ENCODE peak calls at places on chromosome 1, in seven cellular contexts. One of them, this sample, is unnamed.

GRCh38 chr1:24126023-24126671 is 14.2 kb upstream of the MYOM3 start:
- DNase-seq in fibroblast of lung: no peak
- DNase-seq in Peyer's patch: no peak
- DNase-seq in cardiac fibroblast: peak; percentile 43
- DNase-seq in HFF-Myc: no peak
- DNase-seq in epithelial cell of proximal tubule: no peak
- DNase-seq in suprapubic skin: no peak
- DNase-seq in this sample: peak; percentile 43

GRCh38 chr1:154624756-154625643 is 17.0 kb upstream of the ADAR start:
- DNase-seq in Peyer's patch: no peak
- DNase-seq in suprapubic skin: no peak
- DNase-seq in fibroblast of lung: peak; percentile 68
- DNase-seq in HFF-Myc: no peak
- DNase-seq in epithelial cell of proximal tubule: no peak
- DNase-seq in cardiac fibroblast: peak; percentile 20
- DNase-seq in this sample: peak; percentile 37

GRCh38 chr1:110171134-110171733 is 20.9 kb downstream of the SLC6A17 start:
- DNase-seq in epithelial cell of proximal tubule: no peak
- DNase-seq in cardiac fibroblast: no peak
- DNase-seq in HFF-Myc: no peak
- DNase-seq in fibroblast of lung: no peak
- DNase-seq in suprapubic skin: no peak
- DNase-seq in Peyer's patch: no peak
- DNase-seq in this sample: no peak

GRCh38 chr1:156101880-156102279 is 12.6 kb upstream of the LMNA start:
- DNase-seq in suprapubic skin: no peak
- DNase-seq in Peyer's patch: no peak
- DNase-seq in cardiac fibroblast: no peak
- DNase-seq in epithelial cell of proximal tubule: no peak
- DNase-seq in HFF-Myc: no peak
- DNase-seq in fibroblast of lung: no peak
- DNase-seq in this sample: no peak

GRCh38 chr1:231460614-231461013 is 38.5 kb upstream of the EGLN1 start:
- DNase-seq in cardiac fibroblast: peak; percentile 18
- DNase-seq in HFF-Myc: no peak
- DNase-seq in fibroblast of lung: no peak
- DNase-seq in Peyer's patch: no peak
- DNase-seq in suprapubic skin: no peak
- DNase-seq in epithelial cell of proximal tubule: no peak
- DNase-seq in this sample: peak; percentile 11

GRCh38 chr1:22452401-22452963 is 831 bp downstream of the ZBTB40 start:
- DNase-seq in HFF-Myc: no peak
- DNase-seq in fibroblast of lung: peak; percentile 80
- DNase-seq in epithelial cell of proximal tubule: peak; percentile 15
- DNase-seq in Peyer's patch: no peak
- DNase-seq in suprapubic skin: no peak
- DNase-seq in cardiac fibroblast: peak; percentile 65
- DNase-seq in this sample: peak; percentile 60

GRCh38 chr1:31745071-31745897 is 18.9 kb downstream of the ADGRB2 start:
- DNase-seq in suprapubic skin: no peak
- DNase-seq in fibroblast of lung: peak; percentile 58
- DNase-seq in cardiac fibroblast: peak; percentile 76
- DNase-seq in epithelial cell of proximal tubule: no peak
- DNase-seq in Peyer's patch: peak; percentile 41
- DNase-seq in HFF-Myc: no peak
- DNase-seq in this sample: peak; percentile 66

GRCh38 chr1:93414749-93415148 is 33.2 kb upstream of the FNBP1L start:
- DNase-seq in epithelial cell of proximal tubule: no peak
- DNase-seq in cardiac fibroblast: no peak
- DNase-seq in HFF-Myc: no peak
- DNase-seq in Peyer's patch: no peak
- DNase-seq in fibroblast of lung: no peak
- DNase-seq in suprapubic skin: no peak
- DNase-seq in this sample: no peak

GRCh38 chr1:206606867-206607266 is 5.4 kb downstream of the EIF2D start:
- DNase-seq in epithelial cell of proximal tubule: no peak
- DNase-seq in fibroblast of lung: no peak
- DNase-seq in suprapubic skin: no peak
- DNase-seq in HFF-Myc: peak; percentile 22
- DNase-seq in cardiac fibroblast: peak; percentile 34
- DNase-seq in Peyer's patch: no peak
- DNase-seq in this sample: peak; percentile 49

GRCh38 chr1:215418876-215419442 is 148.1 kb upstream of the KCTD3 start:
- DNase-seq in Peyer's patch: no peak
- DNase-seq in fibroblast of lung: no peak
- DNase-seq in cardiac fibroblast: peak; percentile 4
- DNase-seq in epithelial cell of proximal tubule: no peak
- DNase-seq in suprapubic skin: no peak
- DNase-seq in HFF-Myc: peak; percentile 6
- DNase-seq in this sample: no peak

GRCh38 chr1:26705788-26706237 is 10.0 kb downstream of the ARID1A start:
- DNase-seq in fibroblast of lung: peak; percentile 80
- DNase-seq in cardiac fibroblast: peak; percentile 74
- DNase-seq in HFF-Myc: peak; percentile 81
- DNase-seq in suprapubic skin: no peak
- DNase-seq in Peyer's patch: no peak
- DNase-seq in epithelial cell of proximal tubule: no peak
- DNase-seq in this sample: peak; percentile 70

GRCh38 chr1:30684881-30685795 is 38.2 kb downstream of the MATN1 start:
- DNase-seq in Peyer's patch: no peak
- DNase-seq in cardiac fibroblast: no peak
- DNase-seq in fibroblast of lung: no peak
- DNase-seq in HFF-Myc: no peak
- DNase-seq in suprapubic skin: no peak
- DNase-seq in epithelial cell of proximal tubule: no peak
- DNase-seq in this sample: no peak

GRCh38 chr1:7005762-7006161 is 220.5 kb downstream of the CAMTA1 start:
- DNase-seq in cardiac fibroblast: no peak
- DNase-seq in fibroblast of lung: no peak
- DNase-seq in HFF-Myc: no peak
- DNase-seq in Peyer's patch: no peak
- DNase-seq in suprapubic skin: no peak
- DNase-seq in epithelial cell of proximal tubule: no peak
- DNase-seq in this sample: no peak

GRCh38 chr1:220336391-220337065 is 64.3 kb upstream of the RAB3GAP2 start:
- DNase-seq in suprapubic skin: no peak
- DNase-seq in fibroblast of lung: no peak
- DNase-seq in epithelial cell of proximal tubule: no peak
- DNase-seq in Peyer's patch: no peak
- DNase-seq in HFF-Myc: no peak
- DNase-seq in cardiac fibroblast: no peak
- DNase-seq in this sample: no peak

GRCh38 chr1:11648039-11648438 is 6.2 kb downstream of the FBXO2 start:
- DNase-seq in cardiac fibroblast: no peak
- DNase-seq in fibroblast of lung: no peak
- DNase-seq in epithelial cell of proximal tubule: no peak
- DNase-seq in Peyer's patch: no peak
- DNase-seq in suprapubic skin: no peak
- DNase-seq in HFF-Myc: no peak
- DNase-seq in this sample: no peak

GRCh38 chr1:169866577-169866976 is 27.1 kb downstream of the SCYL3 start:
- DNase-seq in epithelial cell of proximal tubule: no peak
- DNase-seq in cardiac fibroblast: no peak
- DNase-seq in Peyer's patch: no peak
- DNase-seq in HFF-Myc: no peak
- DNase-seq in suprapubic skin: no peak
- DNase-seq in fibroblast of lung: no peak
- DNase-seq in this sample: no peak

GRCh38 chr1:116544588-116545358 is 26.1 kb downstream of the CD58 start:
- DNase-seq in cardiac fibroblast: no peak
- DNase-seq in Peyer's patch: no peak
- DNase-seq in epithelial cell of proximal tubule: no peak
- DNase-seq in suprapubic skin: no peak
- DNase-seq in HFF-Myc: no peak
- DNase-seq in fibroblast of lung: no peak
- DNase-seq in this sample: no peak

GRCh38 chr1:93566227-93566626 is 115.4 kb downstream of the BCAR3 start:
- DNase-seq in cardiac fibroblast: peak; percentile 72
- DNase-seq in Peyer's patch: no peak
- DNase-seq in suprapubic skin: no peak
- DNase-seq in fibroblast of lung: no peak
- DNase-seq in epithelial cell of proximal tubule: no peak
- DNase-seq in HFF-Myc: no peak
- DNase-seq in this sample: peak; percentile 73

GRCh38 chr1:111825217-111825616 is 69.5 kb downstream of the DDX20 start:
- DNase-seq in suprapubic skin: no peak
- DNase-seq in HFF-Myc: no peak
- DNase-seq in cardiac fibroblast: no peak
- DNase-seq in Peyer's patch: no peak
- DNase-seq in epithelial cell of proximal tubule: no peak
- DNase-seq in fibroblast of lung: no peak
- DNase-seq in this sample: no peak

GRCh38 chr1:22237433-22238093 is 94.7 kb upstream of the WNT4 start:
- DNase-seq in Peyer's patch: no peak
- DNase-seq in suprapubic skin: no peak
- DNase-seq in HFF-Myc: no peak
- DNase-seq in fibroblast of lung: no peak
- DNase-seq in epithelial cell of proximal tubule: no peak
- DNase-seq in cardiac fibroblast: no peak
- DNase-seq in this sample: no peak

GRCh38 chr1:24168246-24168645 is 18.8 kb downstream of the IFNLR1 start:
- DNase-seq in cardiac fibroblast: no peak
- DNase-seq in epithelial cell of proximal tubule: no peak
- DNase-seq in HFF-Myc: no peak
- DNase-seq in suprapubic skin: no peak
- DNase-seq in Peyer's patch: no peak
- DNase-seq in fibroblast of lung: no peak
- DNase-seq in this sample: no peak

GRCh38 chr1:160161965-160162705 is 10.7 kb downstream of the ATP1A4 start:
- DNase-seq in fibroblast of lung: peak; percentile 37
- DNase-seq in epithelial cell of proximal tubule: no peak
- DNase-seq in Peyer's patch: no peak
- DNase-seq in HFF-Myc: no peak
- DNase-seq in cardiac fibroblast: peak; percentile 38
- DNase-seq in suprapubic skin: no peak
- DNase-seq in this sample: peak; percentile 40
- TF ChIP-seq CTCF in fibroblast of lung: peak; percentile 56
- TF ChIP-seq CTCF in epithelial cell of proximal tubule: peak; percentile 56
- TF ChIP-seq CTCF in Peyer's patch: no peak
- TF ChIP-seq CTCF in HFF-Myc: peak; percentile 30
- TF ChIP-seq CTCF in cardiac fibroblast: peak; percentile 41
- TF ChIP-seq CTCF in suprapubic skin: no peak
- TF ChIP-seq CTCF in this sample: peak; percentile 49

DNA sequence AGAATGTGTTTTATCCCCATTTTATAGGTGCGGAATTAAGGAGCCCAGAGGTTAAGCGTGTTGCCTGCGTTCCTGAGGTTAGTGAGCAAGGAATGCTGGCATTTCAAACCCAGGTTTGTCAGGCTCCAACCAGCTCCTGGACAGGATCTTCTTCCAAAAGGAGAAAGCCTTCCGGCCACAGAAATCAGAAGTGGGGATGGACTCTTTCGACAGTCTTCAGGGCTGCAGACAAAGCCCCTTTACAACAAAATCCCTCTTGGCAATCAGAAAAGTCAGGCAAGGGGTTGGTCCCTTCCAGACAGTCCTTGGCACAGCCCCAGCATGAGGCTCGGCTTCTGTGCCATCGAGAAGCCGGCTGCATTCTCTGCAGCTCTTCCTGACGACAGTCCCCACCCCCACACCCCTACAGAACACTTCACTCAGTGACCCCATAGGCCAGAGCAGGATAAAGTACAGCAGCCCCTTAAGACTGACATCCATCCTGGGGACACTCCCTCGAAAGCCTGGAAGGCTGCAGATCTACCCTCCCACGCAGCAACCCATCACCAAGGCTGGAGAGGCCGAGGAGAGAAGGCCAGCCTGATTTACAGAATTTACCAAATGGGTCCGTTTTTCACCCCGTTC is 82.1 kb downstream of the SSBP3 start:
- DNase-seq in suprapubic skin: no peak
- DNase-seq in epithelial cell of proximal tubule: no peak
- DNase-seq in Peyer's patch: no peak
- DNase-seq in HFF-Myc: no peak
- DNase-seq in fibroblast of lung: no peak
- DNase-seq in cardiac fibroblast: peak; percentile 53
- DNase-seq in this sample: peak; percentile 53
- H3K4me3 ChIP-seq in suprapubic skin: no peak overlapping the region
- H3K4me3 ChIP-seq in epithelial cell of proximal tubule: no peak overlapping the region
- H3K4me3 ChIP-seq in Peyer's patch: no peak overlapping the region
- H3K4me3 ChIP-seq in HFF-Myc: no peak overlapping the region
- H3K4me3 ChIP-seq in fibroblast of lung: no peak overlapping the region
- H3K4me3 ChIP-seq in cardiac fibroblast: no peak overlapping the region
- H3K4me3 ChIP-seq in this sample: no peak overlapping the region

GRCh38 chr1:35644204-35644603 is 2.9 kb upstream of the PSMB2 start:
- DNase-seq in Peyer's patch: no peak
- DNase-seq in suprapubic skin: no peak
- DNase-seq in cardiac fibroblast: no peak
- DNase-seq in fibroblast of lung: no peak
- DNase-seq in epithelial cell of proximal tubule: no peak
- DNase-seq in HFF-Myc: no peak
- DNase-seq in this sample: no peak

GRCh38 chr1:35642472-35642955 is 1.2 kb upstream of the PSMB2 start:
- DNase-seq in Peyer's patch: no peak
- DNase-seq in suprapubic skin: no peak
- DNase-seq in HFF-Myc: no peak
- DNase-seq in fibroblast of lung: no peak
- DNase-seq in cardiac fibroblast: no peak
- DNase-seq in epithelial cell of proximal tubule: no peak
- DNase-seq in this sample: no peak

GRCh38 chr1:35641233-35641866 is at the start of gene PSMB2:
- DNase-seq in HFF-Myc: peak; percentile 86
- DNase-seq in Peyer's patch: peak; percentile 95
- DNase-seq in fibroblast of lung: peak; percentile 95
- DNase-seq in suprapubic skin: peak; percentile 97
- DNase-seq in cardiac fibroblast: peak; percentile 96
- DNase-seq in epithelial cell of proximal tubule: peak; percentile 66
- DNase-seq in this sample: peak; percentile 97

GRCh38 chr1:35650416-35650815 is 9.1 kb upstream of the PSMB2 start:
- DNase-seq in Peyer's patch: no peak
- DNase-seq in HFF-Myc: no peak
- DNase-seq in epithelial cell of proximal tubule: no peak
- DNase-seq in cardiac fibroblast: no peak
- DNase-seq in suprapubic skin: no peak
- DNase-seq in fibroblast of lung: no peak
- DNase-seq in this sample: no peak

GRCh38 chr1:35646043-35646442 is 4.7 kb upstream of the PSMB2 start:
- DNase-seq in Peyer's patch: no peak
- DNase-seq in suprapubic skin: no peak
- DNase-seq in epithelial cell of proximal tubule: no peak
- DNase-seq in HFF-Myc: no peak
- DNase-seq in cardiac fibroblast: no peak
- DNase-seq in fibroblast of lung: no peak
- DNase-seq in this sample: no peak
- TF ChIP-seq CTCF in Peyer's patch: no peak
- TF ChIP-seq CTCF in suprapubic skin: no peak
- TF ChIP-seq CTCF in epithelial cell of proximal tubule: peak; percentile 28
- TF ChIP-seq CTCF in HFF-Myc: no peak
- TF ChIP-seq CTCF in cardiac fibroblast: peak; percentile 21
- TF ChIP-seq CTCF in fibroblast of lung: no peak
- TF ChIP-seq CTCF in this sample: no peak

DNA sequence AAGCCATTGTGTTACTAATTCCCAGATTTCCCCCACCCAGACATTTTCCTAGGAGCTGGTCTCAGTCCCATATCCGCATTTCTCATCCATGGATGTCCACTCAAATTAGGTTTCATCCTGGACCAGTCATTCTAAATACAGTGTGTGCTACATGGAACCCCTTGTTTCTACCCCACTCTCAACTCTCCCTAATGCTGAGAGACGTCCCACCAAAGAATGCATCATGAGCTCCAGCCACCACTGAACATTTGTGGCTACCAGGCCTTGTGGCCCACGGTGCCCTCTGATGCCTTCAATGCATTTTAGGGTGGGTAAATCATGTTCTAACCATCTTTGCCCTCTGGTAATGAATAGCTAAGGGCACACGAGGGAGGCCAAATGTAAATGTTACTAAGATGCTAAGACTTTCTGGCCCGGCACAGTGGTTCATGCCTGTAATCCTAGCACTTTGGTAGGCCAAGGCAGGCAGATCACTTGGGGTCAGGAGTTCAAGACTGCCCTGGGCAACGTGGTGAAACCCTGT is 13.3 kb upstream of the RAB42 start:
- DNase-seq in HFF-Myc: no peak
- DNase-seq in Peyer's patch: no peak
- DNase-seq in fibroblast of lung: no peak
- DNase-seq in cardiac fibroblast: no peak
- DNase-seq in epithelial cell of proximal tubule: no peak
- DNase-seq in suprapubic skin: no peak
- DNase-seq in this sample: no peak
- H3K4me3 ChIP-seq in HFF-Myc: peak overlapping the region; percentile 92
- H3K4me3 ChIP-seq in Peyer's patch: no peak overlapping the region
- H3K4me3 ChIP-seq in fibroblast of lung: no peak overlapping the region
- H3K4me3 ChIP-seq in cardiac fibroblast: no peak overlapping the region
- H3K4me3 ChIP-seq in epithelial cell of proximal tubule: peak overlapping the region; percentile 97
- H3K4me3 ChIP-seq in suprapubic skin: no peak overlapping the region
- H3K4me3 ChIP-seq in this sample: no peak overlapping the region